ENCODE peak calls at places on chromosomes 12 and 14, in five cellular contexts. O, N, J, A and R are unnamed samples.

GRCh38 chr12:100755186-100755585 is 39.4 kb upstream of the ANO4 start:
- DNase-seq in O (no peak), N (no peak), J (no peak), A (no peak), R (no peak)

GRCh38 chr12:132170094-132170636 is 25.9 kb downstream of the NOC4L start:
- DNase-seq in O (no peak), N (no peak), J (no peak), A (peak), R (no peak)

GRCh38 chr14:83924259-83924658 is 1605.7 kb upstream of the FLRT2 start:
- DNase-seq in O (no peak), N (no peak), J (no peak), A (no peak), R (no peak)

GRCh38 chr12:120225200-120225558 is 24.3 kb upstream of the RPLP0 start:
- DNase-seq in O (no peak), N (no peak), J (no peak), A (no peak), R (no peak)

GRCh38 chr12:3833670-3834310 is 39.4 kb downstream of the PARP11 start:
- DNase-seq in O (no peak), N (no peak), J (no peak), A (no peak), R (no peak)

GRCh38 chr14:98028156-98028555 is 1231.0 kb downstream of the VRK1 start:
- DNase-seq in O (no peak), N (no peak), J (no peak), A (no peak), R (no peak)

GRCh38 chr12:13367973-13368372 is 171.4 kb downstream of the EMP1 start:
- DNase-seq in O (peak), N (no peak), J (no peak), A (no peak), R (no peak)

GRCh38 chr14:94174622-94175402 is 690 bp downstream of the PPP4R4 start:
- DNase-seq in O (no peak), N (peak), J (peak), A (peak), R (no peak)

GRCh38 chr12:1878695-1879094 is 39.8 kb downstream of the CACNA2D4 start:
- DNase-seq in O (peak), N (no peak), J (no peak), A (no peak), R (no peak)

GRCh38 chr12:26100966-26101744 is 23.7 kb downstream of the BHLHE41 start:
- DNase-seq in O (no peak), N (no peak), J (no peak), A (no peak), R (no peak)

GRCh38 chr14:61213116-61213720 is 67.9 kb downstream of the TMEM30B start:
- DNase-seq in O (no peak), N (no peak), J (no peak), A (no peak), R (no peak)

GRCh38 chr14:35159742-35160409 is 37.5 kb downstream of the PRORP start:
- DNase-seq in O (no peak), N (no peak), J (no peak), A (no peak), R (no peak)

GRCh38 chr14:100749967-100750597 is 23.4 kb downstream of the DLK1 start:
- DNase-seq in O (no peak), N (no peak), J (no peak), A (no peak), R (no peak)

GRCh38 chr12:124811633-124812032 is 52.0 kb downstream of the SCARB1 start:
- DNase-seq in O (no peak), N (no peak), J (no peak), A (no peak), R (no peak)

GRCh38 chr14:68346540-68347232 is 446.2 kb downstream of the ZFP36L1 start:
- DNase-seq in O (no peak), N (no peak), J (no peak), A (no peak), R (no peak)

GRCh38 chr14:81313775-81314429 is 86.2 kb downstream of the STON2 start:
- DNase-seq in O (no peak), N (no peak), J (no peak), A (no peak), R (no peak)

GRCh38 chr14:79511146-79511545 is 700.2 kb downstream of the DIO2 start:
- DNase-seq in O (no peak), N (no peak), J (no peak), A (no peak), R (no peak)

GRCh38 chr14:22997676-22998323 is 12.1 kb downstream of the C14orf93 start:
- DNase-seq in O (no peak), N (no peak), J (no peak), A (peak), R (no peak)

GRCh38 chr14:73662439-73663056 is 17.8 kb downstream of the DNAL1 start:
- DNase-seq in O (no peak), N (no peak), J (no peak), A (no peak), R (no peak)

GRCh38 chr12:88716240-88716639 is 136.0 kb upstream of the KITLG start:
- DNase-seq in O (no peak), N (no peak), J (no peak), A (no peak), R (no peak)

GRCh38 chr12:93128332-93128707 is 199.2 kb upstream of the EEA1 start:
- DNase-seq in O (no peak), N (no peak), J (no peak), A (no peak), R (no peak)

GRCh38 chr12:57839996-57840395 is 6.5 kb downstream of the CTDSP2 start:
- DNase-seq in O (no peak), N (no peak), J (no peak), A (no peak), R (no peak)

GRCh38 chr14:36511981-36512584 is 7.9 kb downstream of the NKX2-1 start:
- DNase-seq in O (no peak), N (no peak), J (no peak), A (no peak), R (no peak)

GRCh38 chr12:71636704-71637115 is 26.9 kb downstream of the ZFC3H1 start:
- DNase-seq in O (no peak), N (no peak), J (no peak), A (no peak), R (peak)

GRCh38 chr12:94147377-94147990 is 893 bp upstream of the PLXNC1 start:
- DNase-seq in O (no peak), N (no peak), J (no peak), A (no peak), R (no peak)
- TF ChIP-seq CTCF in O (no peak), N (no peak), J (no peak), A (no peak), R (no peak)

GRCh38 chr12:123273166-123273565 is 1.5 kb upstream of the CDK2AP1 start:
- DNase-seq in O (no peak), N (no peak), J (no peak), A (no peak), R (no peak)

GRCh38 chr12:123269980-123270379 is 1.7 kb downstream of the CDK2AP1 start:
- DNase-seq in O (no peak), N (no peak), J (peak), A (no peak), R (no peak)

GRCh38 chr12:123269395-123269892 is 2.2 kb downstream of the CDK2AP1 start:
- DNase-seq in O (no peak), N (peak), J (peak), A (peak), R (peak)

GRCh38 chr12:123270380-123271181 is 1.1 kb downstream of the CDK2AP1 start:
- DNase-seq in O (no peak), N (no peak), J (peak), A (peak), R (peak)

DNA sequence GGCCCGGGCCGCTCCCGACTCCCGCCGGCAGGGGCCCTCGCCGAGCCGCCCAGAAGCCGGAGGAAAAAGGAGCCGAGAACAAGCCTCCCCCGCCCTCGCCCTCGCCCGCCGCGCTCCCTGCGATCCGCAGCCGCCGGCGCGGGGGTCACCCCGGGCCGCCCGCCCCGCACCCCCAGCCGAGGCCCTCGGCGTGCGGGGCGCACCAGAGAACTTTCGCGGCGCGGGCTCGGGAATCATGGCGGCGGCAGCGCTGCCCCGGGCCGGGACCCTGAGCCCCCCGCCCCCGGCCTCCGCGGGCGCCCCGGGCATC is 519 bp downstream of the CDK2AP1 start:
- DNase-seq in O (no peak), N (peak), J (peak), A (peak), R (peak)
- TF ChIP-seq CTCF in O (peak), N (no peak), J (peak), A (no peak), R (peak)

GRCh38 chr12:8823565-8824300 is 1.3 kb downstream of the A2ML1 start:
- DNase-seq in O (no peak), N (no peak), J (peak), A (peak), R (peak)
- TF ChIP-seq CTCF in O (peak), N (no peak), J (peak), A (peak), R (peak)

GRCh38 chr12:52193991-52194390 is 2.2 kb upstream of the KRT80 start:
- DNase-seq in O (no peak), N (no peak), J (no peak), A (peak), R (no peak)

GRCh38 chr12:52189376-52190174 is 2.2 kb downstream of the KRT80 start:
- DNase-seq in O (no peak), N (no peak), J (no peak), A (no peak), R (no peak)

GRCh38 chr12:52195065-52195730 is 3.4 kb upstream of the KRT80 start:
- DNase-seq in O (no peak), N (no peak), J (no peak), A (no peak), R (no peak)

GRCh38 chr12:52190860-52191729 is 719 bp downstream of the KRT80 start:
- DNase-seq in O (no peak), N (no peak), J (no peak), A (peak), R (no peak)

GRCh38 chr12:52191841-52192791 is at the start of gene KRT80:
- DNase-seq in O (peak), N (no peak), J (no peak), A (peak), R (no peak)
- TF ChIP-seq CTCF in O (no peak), N (no peak), J (no peak), A (no peak), R (no peak)

DNA sequence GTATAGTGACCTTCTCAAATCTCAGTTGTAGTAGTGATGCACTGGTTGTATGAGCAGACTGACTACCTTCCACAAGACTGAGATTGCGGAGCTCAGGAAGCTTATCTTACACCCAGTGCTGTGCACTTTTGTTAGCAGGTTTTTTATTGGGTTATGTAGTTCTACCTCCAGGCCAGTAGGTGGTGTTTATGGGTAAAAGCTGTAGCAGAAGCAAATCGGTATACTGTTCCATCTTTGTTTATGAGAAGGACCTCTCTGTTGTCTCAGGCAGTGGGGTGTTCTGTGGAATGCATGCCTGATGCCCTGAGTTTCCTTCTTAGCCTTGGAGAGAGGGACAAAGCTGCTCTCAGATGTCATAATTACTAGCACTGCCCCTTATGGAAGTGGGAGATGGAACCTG is 217.8 kb downstream of the LRFN5 start:
- DNase-seq in O (no peak), N (no peak), J (no peak), A (no peak), R (no peak)
- TF ChIP-seq CTCF in O (no peak), N (no peak), J (peak), A (peak), R (peak)

GRCh38 chr14:87992720-87993484 is at the start of gene GALC:
- DNase-seq in O (peak), N (peak), J (peak), A (peak), R (peak)
- TF ChIP-seq CTCF in O (no peak), N (no peak), J (no peak), A (no peak), R (no peak)

GRCh38 chr12:60977966-60978365 is 1282.2 kb upstream of the USP15 start:
- DNase-seq in O (no peak), N (no peak), J (no peak), A (no peak), R (no peak)
- TF ChIP-seq CTCF in O (no peak), N (no peak), J (peak), A (no peak), R (no peak)

GRCh38 chr14:59918824-59919581 is 941 bp upstream of the LRRC9 start:
- DNase-seq in O (no peak), N (no peak), J (no peak), A (peak), R (peak)

GRCh38 chr14:59920378-59920683 is 387 bp downstream of the LRRC9 start:
- DNase-seq in O (no peak), N (no peak), J (no peak), A (no peak), R (no peak)

GRCh38 chr14:59919582-59920377 is at the start of gene LRRC9:
- DNase-seq in O (no peak), N (peak), J (peak), A (peak), R (peak)
- TF ChIP-seq CTCF in O (no peak), N (no peak), J (no peak), A (no peak), R (no peak)